ENCODE peak calls at places on chromosomes 5 and 9, in four cellular contexts. One of them, this sample, is unnamed.

GRCh38 chr5:73346878-73347408 is 101.6 kb downstream of the FOXD1 start:
- DNase-seq in GM23248: no peak
- DNase-seq in fibroblast of the aortic adventitia: no peak
- DNase-seq in nephron progenitor cell: no peak
- DNase-seq in this sample: no peak

GRCh38 chr9:128275198-128276007 is at the start of gene GOLGA2:
- DNase-seq in GM23248: peak; percentile 62
- DNase-seq in fibroblast of the aortic adventitia: peak; percentile 77
- DNase-seq in nephron progenitor cell: peak; percentile 66
- DNase-seq in this sample: peak; percentile 34

GRCh38 chr5:157912621-157913325 is 53.8 kb upstream of the CLINT1 start:
- DNase-seq in GM23248: no peak
- DNase-seq in fibroblast of the aortic adventitia: no peak
- DNase-seq in nephron progenitor cell: peak; percentile 6
- DNase-seq in this sample: no peak

GRCh38 chr9:627571-627970 is 213.9 kb upstream of the DMRT1 start:
- DNase-seq in GM23248: no peak
- DNase-seq in fibroblast of the aortic adventitia: no peak
- DNase-seq in nephron progenitor cell: no peak
- DNase-seq in this sample: no peak

GRCh38 chr5:44542470-44542869 is 153.2 kb upstream of the FGF10 start:
- DNase-seq in GM23248: no peak
- DNase-seq in fibroblast of the aortic adventitia: peak; percentile 24
- DNase-seq in nephron progenitor cell: no peak
- DNase-seq in this sample: no peak

GRCh38 chr9:95993342-95993741 is 117.9 kb downstream of the ERCC6L2 start:
- DNase-seq in GM23248: no peak
- DNase-seq in fibroblast of the aortic adventitia: no peak
- DNase-seq in nephron progenitor cell: no peak
- DNase-seq in this sample: no peak

GRCh38 chr5:179439181-179439990 is 94.1 kb upstream of the ADAMTS2 start:
- DNase-seq in GM23248: no peak
- DNase-seq in fibroblast of the aortic adventitia: no peak
- DNase-seq in nephron progenitor cell: no peak
- DNase-seq in this sample: peak; percentile 11

GRCh38 chr5:76811214-76811613 is 7.6 kb upstream of the F2RL1 start:
- DNase-seq in GM23248: peak; percentile 70
- DNase-seq in fibroblast of the aortic adventitia: no peak
- DNase-seq in nephron progenitor cell: no peak
- DNase-seq in this sample: no peak

GRCh38 chr5:154258531-154259217 is 68.1 kb downstream of the GALNT10 start:
- DNase-seq in GM23248: no peak
- DNase-seq in fibroblast of the aortic adventitia: no peak
- DNase-seq in nephron progenitor cell: no peak
- DNase-seq in this sample: no peak

GRCh38 chr5:109689740-109690455 is at the start of gene MAN2A1:
- DNase-seq in GM23248: peak; percentile 83
- DNase-seq in fibroblast of the aortic adventitia: peak; percentile 53
- DNase-seq in nephron progenitor cell: peak; percentile 74
- DNase-seq in this sample: peak; percentile 80

This sample was measured in BE2C.